ENCODE peak calls at places on chromosomes 16 and 17, in eight cellular contexts. One of them, this sample, is unnamed.

GRCh38 chr17:55177159-55177913 is 87.4 kb upstream of the HLF start:
- DNase-seq in NCI-H460: no peak
- DNase-seq in activated CD8-positive, alpha-beta T cell treated with anti-CD3 and anti-CD28 coated beads for 36 hours: no peak
- DNase-seq in activated naive CD8-positive, alpha-beta T cell treated with anti-CD3 and anti-CD28 coated beads, Interleukin-2, amount 10 ng/mL, durations not matched to agents 7 days and 5 days: no peak
- DNase-seq in LHCN-M2: peak
- DNase-seq in NCI-H2081: peak
- DNase-seq in NT2/D1: no peak
- DNase-seq in caudate nucleus: no peak
- DNase-seq in this sample: no peak

GRCh38 chr16:81632392-81633146 is 146.5 kb upstream of the PLCG2 start:
- DNase-seq in NCI-H460: no peak
- DNase-seq in activated CD8-positive, alpha-beta T cell treated with anti-CD3 and anti-CD28 coated beads for 36 hours: peak
- DNase-seq in activated naive CD8-positive, alpha-beta T cell treated with anti-CD3 and anti-CD28 coated beads, Interleukin-2, amount 10 ng/mL, durations not matched to agents 7 days and 5 days: peak
- DNase-seq in LHCN-M2: no peak
- DNase-seq in NCI-H2081: no peak
- DNase-seq in NT2/D1: no peak
- DNase-seq in caudate nucleus: no peak
- DNase-seq in this sample: no peak

GRCh38 chr16:30760160-30760559 is 1.7 kb downstream of the CFAP119 start:
- DNase-seq in NCI-H460: no peak
- DNase-seq in activated CD8-positive, alpha-beta T cell treated with anti-CD3 and anti-CD28 coated beads for 36 hours: no peak
- DNase-seq in activated naive CD8-positive, alpha-beta T cell treated with anti-CD3 and anti-CD28 coated beads, Interleukin-2, amount 10 ng/mL, durations not matched to agents 7 days and 5 days: no peak
- DNase-seq in LHCN-M2: no peak
- DNase-seq in NCI-H2081: no peak
- DNase-seq in NT2/D1: no peak
- DNase-seq in caudate nucleus: no peak
- DNase-seq in this sample: no peak

GRCh38 chr17:78226055-78226751 is 5.2 kb upstream of the TMEM235 start:
- DNase-seq in NCI-H460: no peak
- DNase-seq in activated CD8-positive, alpha-beta T cell treated with anti-CD3 and anti-CD28 coated beads for 36 hours: no peak
- DNase-seq in activated naive CD8-positive, alpha-beta T cell treated with anti-CD3 and anti-CD28 coated beads, Interleukin-2, amount 10 ng/mL, durations not matched to agents 7 days and 5 days: no peak
- DNase-seq in LHCN-M2: no peak
- DNase-seq in NCI-H2081: no peak
- DNase-seq in NT2/D1: no peak
- DNase-seq in caudate nucleus: no peak
- DNase-seq in this sample: no peak

GRCh38 chr17:12107905-12108304 is 87.2 kb downstream of the MAP2K4 start:
- DNase-seq in NCI-H460: no peak
- DNase-seq in activated CD8-positive, alpha-beta T cell treated with anti-CD3 and anti-CD28 coated beads for 36 hours: no peak
- DNase-seq in activated naive CD8-positive, alpha-beta T cell treated with anti-CD3 and anti-CD28 coated beads, Interleukin-2, amount 10 ng/mL, durations not matched to agents 7 days and 5 days: no peak
- DNase-seq in LHCN-M2: peak
- DNase-seq in NCI-H2081: peak
- DNase-seq in NT2/D1: no peak
- DNase-seq in caudate nucleus: no peak
- DNase-seq in this sample: no peak

GRCh38 chr16:3214904-3215600 is 19.9 kb downstream of the ZNF200 start:
- DNase-seq in NCI-H460: no peak
- DNase-seq in activated CD8-positive, alpha-beta T cell treated with anti-CD3 and anti-CD28 coated beads for 36 hours: peak
- DNase-seq in activated naive CD8-positive, alpha-beta T cell treated with anti-CD3 and anti-CD28 coated beads, Interleukin-2, amount 10 ng/mL, durations not matched to agents 7 days and 5 days: no peak
- DNase-seq in LHCN-M2: peak
- DNase-seq in NCI-H2081: no peak
- DNase-seq in NT2/D1: no peak
- DNase-seq in caudate nucleus: no peak
- DNase-seq in this sample: no peak

GRCh38 chr16:11168386-11169065 is 87.5 kb downstream of the SOCS1 start:
- DNase-seq in NCI-H460: no peak
- DNase-seq in activated CD8-positive, alpha-beta T cell treated with anti-CD3 and anti-CD28 coated beads for 36 hours: no peak
- DNase-seq in activated naive CD8-positive, alpha-beta T cell treated with anti-CD3 and anti-CD28 coated beads, Interleukin-2, amount 10 ng/mL, durations not matched to agents 7 days and 5 days: no peak
- DNase-seq in LHCN-M2: peak
- DNase-seq in NCI-H2081: no peak
- DNase-seq in NT2/D1: no peak
- DNase-seq in caudate nucleus: no peak
- DNase-seq in this sample: no peak

GRCh38 chr16:84955427-84955826 is 55.9 kb downstream of the ZDHHC7 start:
- DNase-seq in NCI-H460: no peak
- DNase-seq in activated CD8-positive, alpha-beta T cell treated with anti-CD3 and anti-CD28 coated beads for 36 hours: no peak
- DNase-seq in activated naive CD8-positive, alpha-beta T cell treated with anti-CD3 and anti-CD28 coated beads, Interleukin-2, amount 10 ng/mL, durations not matched to agents 7 days and 5 days: no peak
- DNase-seq in LHCN-M2: no peak
- DNase-seq in NCI-H2081: no peak
- DNase-seq in NT2/D1: no peak
- DNase-seq in caudate nucleus: no peak
- DNase-seq in this sample: no peak

GRCh38 chr16:4487955-4488481 is 11.8 kb downstream of the HMOX2 start:
- DNase-seq in NCI-H460: no peak
- DNase-seq in activated CD8-positive, alpha-beta T cell treated with anti-CD3 and anti-CD28 coated beads for 36 hours: no peak
- DNase-seq in activated naive CD8-positive, alpha-beta T cell treated with anti-CD3 and anti-CD28 coated beads, Interleukin-2, amount 10 ng/mL, durations not matched to agents 7 days and 5 days: no peak
- DNase-seq in LHCN-M2: peak
- DNase-seq in NCI-H2081: no peak
- DNase-seq in NT2/D1: no peak
- DNase-seq in caudate nucleus: no peak
- DNase-seq in this sample: no peak

GRCh38 chr16:48110982-48111381 is 44.8 kb downstream of the ABCC12 start:
- DNase-seq in NCI-H460: no peak
- DNase-seq in activated CD8-positive, alpha-beta T cell treated with anti-CD3 and anti-CD28 coated beads for 36 hours: no peak
- DNase-seq in activated naive CD8-positive, alpha-beta T cell treated with anti-CD3 and anti-CD28 coated beads, Interleukin-2, amount 10 ng/mL, durations not matched to agents 7 days and 5 days: no peak
- DNase-seq in LHCN-M2: no peak
- DNase-seq in NCI-H2081: no peak
- DNase-seq in NT2/D1: no peak
- DNase-seq in caudate nucleus: no peak
- DNase-seq in this sample: no peak

GRCh38 chr17:79038545-79039135 is 14.7 kb downstream of the C1QTNF1 start:
- DNase-seq in NCI-H460: no peak
- DNase-seq in activated CD8-positive, alpha-beta T cell treated with anti-CD3 and anti-CD28 coated beads for 36 hours: no peak
- DNase-seq in activated naive CD8-positive, alpha-beta T cell treated with anti-CD3 and anti-CD28 coated beads, Interleukin-2, amount 10 ng/mL, durations not matched to agents 7 days and 5 days: no peak
- DNase-seq in LHCN-M2: peak
- DNase-seq in NCI-H2081: no peak
- DNase-seq in NT2/D1: no peak
- DNase-seq in caudate nucleus: no peak
- DNase-seq in this sample: no peak

GRCh38 chr17:58531661-58532554 is 17.5 kb upstream of the MTMR4 start:
- DNase-seq in NCI-H460: no peak
- DNase-seq in activated CD8-positive, alpha-beta T cell treated with anti-CD3 and anti-CD28 coated beads for 36 hours: peak
- DNase-seq in activated naive CD8-positive, alpha-beta T cell treated with anti-CD3 and anti-CD28 coated beads, Interleukin-2, amount 10 ng/mL, durations not matched to agents 7 days and 5 days: peak
- DNase-seq in LHCN-M2: no peak
- DNase-seq in NCI-H2081: peak
- DNase-seq in NT2/D1: no peak
- DNase-seq in caudate nucleus: peak
- DNase-seq in this sample: no peak

GRCh38 chr16:24279982-24280381 is 23.8 kb downstream of the CACNG3 start:
- DNase-seq in NCI-H460: no peak
- DNase-seq in activated CD8-positive, alpha-beta T cell treated with anti-CD3 and anti-CD28 coated beads for 36 hours: no peak
- DNase-seq in activated naive CD8-positive, alpha-beta T cell treated with anti-CD3 and anti-CD28 coated beads, Interleukin-2, amount 10 ng/mL, durations not matched to agents 7 days and 5 days: no peak
- DNase-seq in LHCN-M2: no peak
- DNase-seq in NCI-H2081: no peak
- DNase-seq in NT2/D1: no peak
- DNase-seq in caudate nucleus: no peak
- DNase-seq in this sample: no peak

GRCh38 chr17:1412185-1413110 is 12.4 kb upstream of the YWHAE start:
- DNase-seq in NCI-H460: no peak
- DNase-seq in activated CD8-positive, alpha-beta T cell treated with anti-CD3 and anti-CD28 coated beads for 36 hours: no peak
- DNase-seq in activated naive CD8-positive, alpha-beta T cell treated with anti-CD3 and anti-CD28 coated beads, Interleukin-2, amount 10 ng/mL, durations not matched to agents 7 days and 5 days: no peak
- DNase-seq in LHCN-M2: no peak
- DNase-seq in NCI-H2081: no peak
- DNase-seq in NT2/D1: no peak
- DNase-seq in caudate nucleus: no peak
- DNase-seq in this sample: no peak

GRCh38 chr17:1709971-1710806 is at the start of gene TLCD2:
- DNase-seq in NCI-H460: peak
- DNase-seq in activated CD8-positive, alpha-beta T cell treated with anti-CD3 and anti-CD28 coated beads for 36 hours: no peak
- DNase-seq in activated naive CD8-positive, alpha-beta T cell treated with anti-CD3 and anti-CD28 coated beads, Interleukin-2, amount 10 ng/mL, durations not matched to agents 7 days and 5 days: peak
- DNase-seq in LHCN-M2: peak
- DNase-seq in NCI-H2081: peak
- DNase-seq in NT2/D1: no peak
- DNase-seq in caudate nucleus: no peak
- DNase-seq in this sample: peak

GRCh38 chr16:13435873-13436474 is 484.0 kb upstream of the ERCC4 start:
- DNase-seq in NCI-H460: no peak
- DNase-seq in activated CD8-positive, alpha-beta T cell treated with anti-CD3 and anti-CD28 coated beads for 36 hours: no peak
- DNase-seq in activated naive CD8-positive, alpha-beta T cell treated with anti-CD3 and anti-CD28 coated beads, Interleukin-2, amount 10 ng/mL, durations not matched to agents 7 days and 5 days: no peak
- DNase-seq in LHCN-M2: no peak
- DNase-seq in NCI-H2081: no peak
- DNase-seq in NT2/D1: peak
- DNase-seq in caudate nucleus: no peak
- DNase-seq in this sample: no peak

GRCh38 chr16:13961099-13961811 is 41.3 kb downstream of the ERCC4 start:
- DNase-seq in NCI-H460: no peak
- DNase-seq in activated CD8-positive, alpha-beta T cell treated with anti-CD3 and anti-CD28 coated beads for 36 hours: no peak
- DNase-seq in activated naive CD8-positive, alpha-beta T cell treated with anti-CD3 and anti-CD28 coated beads, Interleukin-2, amount 10 ng/mL, durations not matched to agents 7 days and 5 days: no peak
- DNase-seq in LHCN-M2: peak
- DNase-seq in NCI-H2081: no peak
- DNase-seq in NT2/D1: no peak
- DNase-seq in caudate nucleus: no peak
- DNase-seq in this sample: no peak

GRCh38 chr17:18070861-18071340 is 16.8 kb upstream of the DRG2 start:
- DNase-seq in NCI-H460: no peak
- DNase-seq in activated CD8-positive, alpha-beta T cell treated with anti-CD3 and anti-CD28 coated beads for 36 hours: peak
- DNase-seq in activated naive CD8-positive, alpha-beta T cell treated with anti-CD3 and anti-CD28 coated beads, Interleukin-2, amount 10 ng/mL, durations not matched to agents 7 days and 5 days: no peak
- DNase-seq in LHCN-M2: peak
- DNase-seq in NCI-H2081: peak
- DNase-seq in NT2/D1: no peak
- DNase-seq in caudate nucleus: no peak
- DNase-seq in this sample: no peak

GRCh38 chr17:60678118-60678444 is 430 bp downstream of the BCAS3 start:
- DNase-seq in NCI-H460: no peak
- DNase-seq in activated CD8-positive, alpha-beta T cell treated with anti-CD3 and anti-CD28 coated beads for 36 hours: no peak
- DNase-seq in activated naive CD8-positive, alpha-beta T cell treated with anti-CD3 and anti-CD28 coated beads, Interleukin-2, amount 10 ng/mL, durations not matched to agents 7 days and 5 days: no peak
- DNase-seq in LHCN-M2: no peak
- DNase-seq in NCI-H2081: no peak
- DNase-seq in NT2/D1: no peak
- DNase-seq in caudate nucleus: no peak
- DNase-seq in this sample: no peak

GRCh38 chr16:85820604-85821372 is 21.3 kb downstream of the COX4I1 start:
- DNase-seq in NCI-H460: no peak
- DNase-seq in activated CD8-positive, alpha-beta T cell treated with anti-CD3 and anti-CD28 coated beads for 36 hours: no peak
- DNase-seq in activated naive CD8-positive, alpha-beta T cell treated with anti-CD3 and anti-CD28 coated beads, Interleukin-2, amount 10 ng/mL, durations not matched to agents 7 days and 5 days: no peak
- DNase-seq in LHCN-M2: no peak
- DNase-seq in NCI-H2081: no peak
- DNase-seq in NT2/D1: no peak
- DNase-seq in caudate nucleus: no peak
- DNase-seq in this sample: no peak

GRCh38 chr17:42484304-42484703 is 25.6 kb downstream of the ATP6V0A1 start:
- DNase-seq in NCI-H460: no peak
- DNase-seq in activated CD8-positive, alpha-beta T cell treated with anti-CD3 and anti-CD28 coated beads for 36 hours: peak
- DNase-seq in activated naive CD8-positive, alpha-beta T cell treated with anti-CD3 and anti-CD28 coated beads, Interleukin-2, amount 10 ng/mL, durations not matched to agents 7 days and 5 days: peak
- DNase-seq in LHCN-M2: peak
- DNase-seq in NCI-H2081: no peak
- DNase-seq in NT2/D1: no peak
- DNase-seq in caudate nucleus: no peak
- DNase-seq in this sample: no peak

GRCh38 chr16:85986931-85987749 is 88.2 kb downstream of the IRF8 start:
- DNase-seq in NCI-H460: no peak
- DNase-seq in activated CD8-positive, alpha-beta T cell treated with anti-CD3 and anti-CD28 coated beads for 36 hours: peak
- DNase-seq in activated naive CD8-positive, alpha-beta T cell treated with anti-CD3 and anti-CD28 coated beads, Interleukin-2, amount 10 ng/mL, durations not matched to agents 7 days and 5 days: peak
- DNase-seq in LHCN-M2: peak
- DNase-seq in NCI-H2081: no peak
- DNase-seq in NT2/D1: peak
- DNase-seq in caudate nucleus: no peak
- DNase-seq in this sample: peak

GRCh38 chr17:14202388-14203166 is 34.1 kb downstream of the CDRT15 start:
- DNase-seq in NCI-H460: no peak
- DNase-seq in activated CD8-positive, alpha-beta T cell treated with anti-CD3 and anti-CD28 coated beads for 36 hours: no peak
- DNase-seq in activated naive CD8-positive, alpha-beta T cell treated with anti-CD3 and anti-CD28 coated beads, Interleukin-2, amount 10 ng/mL, durations not matched to agents 7 days and 5 days: no peak
- DNase-seq in LHCN-M2: no peak
- DNase-seq in NCI-H2081: no peak
- DNase-seq in NT2/D1: no peak
- DNase-seq in caudate nucleus: no peak
- DNase-seq in this sample: no peak